ENCODE peak calls at places on chromosomes 1 and 21, in four cellular contexts. F, K, D and I are unnamed samples.

GRCh38 chr1:188872376-188872775 is 1605.3 kb downstream of the BRINP3 start:
- DNase-seq in K (no peak), F (no peak), D (no peak), I (no peak)

GRCh38 chr1:113479713-113480676 is 89.7 kb downstream of the MAGI3 start:
- DNase-seq in K (no peak), D (no peak), F (no peak), I (no peak)

GRCh38 chr21:36235058-36235582 is 78.5 kb downstream of the DOP1B start:
- DNase-seq in D (no peak), F (no peak), K (no peak), I (no peak)

GRCh38 chr1:42765832-42766722 is 751 bp downstream of the P3H1 start:
- DNase-seq in D (peak; percentile 76), K (peak; percentile 69), F (peak; percentile 57), I (peak; percentile 18)

GRCh38 chr21:41112740-41113692 is 54.9 kb upstream of the BACE2 start:
- DNase-seq in D (no peak), F (no peak), K (peak; percentile 17), I (no peak)

GRCh38 chr1:16984717-16985116 is 4.3 kb upstream of the MFAP2 start:
- DNase-seq in K (peak; percentile 48), F (no peak), D (no peak), I (no peak)

GRCh38 chr1:235932090-235932510 is 65.4 kb upstream of the LYST start:
- DNase-seq in D (no peak), K (no peak), F (no peak), I (no peak)

GRCh38 chr1:94122201-94122970 is 1.4 kb upstream of the ABCA4 start:
- DNase-seq in D (no peak), K (no peak), F (no peak), I (no peak)

GRCh38 chr1:6447818-6448748 is 17.9 kb downstream of the TNFRSF25 start:
- DNase-seq in D (no peak), F (peak; percentile 70), K (no peak), I (no peak)

GRCh38 chr1:175338447-175339135 is 146.0 kb upstream of the KIAA0040 start:
- DNase-seq in K (no peak), D (peak; percentile 76), F (no peak), I (peak; percentile 22)